ENCODE peak calls at places on chromosome 22, in five cellular contexts. K is activated CD4-positive, alpha-beta T cell treated with anti-CD3 and anti-CD28 coated beads, Interleukin-2, amount 10 ng/mL, durations not matched to agents 7 days and 5 days; N is NCI-H1105 treated with DMSO at 0.1 percent for 48 hours; R is astrocyte of the spinal cord; D is left colon. L is an unnamed sample.

GRCh38 chr22:50627914-50628542 is at the start of gene ARSA:
- DNase-seq in K (peak; percentile 84), N (peak; percentile 36), R (peak; percentile 77), D (peak; percentile 86), L (peak; percentile 80)

GRCh38 chr22:41910050-41910598 is 4.8 kb downstream of the SHISA8 start:
- DNase-seq in K (no peak), N (peak; percentile 25), R (no peak), D (no peak), L (peak; percentile 51)

GRCh38 chr22:38699143-38699542 is 1.6 kb downstream of the JOSD1 start:
- DNase-seq in K (no peak), N (no peak), R (no peak), D (no peak), L (no peak)

GRCh38 chr22:40525250-40525884 is 111.2 kb downstream of the MRTFA start:
- DNase-seq in K (peak; percentile 76), N (peak; percentile 17), R (no peak), D (peak; percentile 72), L (no peak)

GRCh38 chr22:35752172-35752832 is 34.6 kb downstream of the APOL5 start:
- DNase-seq in K (no peak), N (no peak), R (no peak), D (no peak), L (no peak)

GRCh38 chr22:38336699-38337098 is 19.5 kb upstream of the CSNK1E start:
- DNase-seq in K (no peak), N (no peak), R (no peak), D (no peak), L (no peak)

GRCh38 chr22:41910599-41911291 is 4.1 kb downstream of the SHISA8 start:
- DNase-seq in K (peak; percentile 26), N (no peak), R (no peak), D (no peak), L (no peak)

GRCh38 chr22:35406443-35406842 is 6.5 kb downstream of the MCM5 start:
- DNase-seq in K (no peak), N (no peak), R (no peak), D (no peak), L (no peak)

GRCh38 chr22:45205624-45205925 is 35.1 kb downstream of the KIAA0930 start:
- DNase-seq in K (no peak), N (no peak), R (no peak), D (no peak), L (peak; percentile 8)

GRCh38 chr22:50008151-50009040 is 4.2 kb downstream of the IL17REL start:
- DNase-seq in K (no peak), N (peak; percentile 51), R (no peak), D (no peak), L (no peak)

GRCh38 chr22:27154717-27155116 is 497.3 kb downstream of the MIAT start:
- DNase-seq in K (no peak), N (no peak), R (no peak), D (no peak), L (peak; percentile 17)

GRCh38 chr22:17199131-17199731 is 20.0 kb downstream of the ADA2 start:
- DNase-seq in K (no peak), N (no peak), R (peak; percentile 49), D (peak; percentile 11), L (peak; percentile 37)

GRCh38 chr22:19060356-19061009 is 61.7 kb downstream of the DGCR2 start:
- DNase-seq in K (no peak), N (no peak), R (peak; percentile 71), D (no peak), L (no peak)

GRCh38 chr22:20552913-20553401 is 45.5 kb downstream of the MED15 start:
- DNase-seq in K (no peak), N (no peak), R (no peak), D (no peak), L (peak; percentile 40)

L was measured in pancreas.